ENCODE peak calls at places on chromosomes 11 and 22, in four cellular contexts. T is cardiac fibroblast; X is cardiac muscle cell; R is activated CD8-positive, alpha-beta T cell treated with anti-CD3 and anti-CD28 coated beads for 36 hours. J is an unnamed sample.

GRCh38 chr22:37675930-37676571 is 615 bp downstream of the LGALS1 start:
- DNase-seq in T (peak; percentile 33), X (no peak), R (peak; percentile 58), J (no peak)

GRCh38 chr11:34654491-34655334 is 33.8 kb downstream of the EHF start:
- DNase-seq in T (peak; percentile 93), X (no peak), R (no peak), J (no peak)

GRCh38 chr22:30386960-30387848 is at the start of gene RNF215:
- DNase-seq in T (peak; percentile 75), X (peak; percentile 91), R (peak; percentile 78), J (peak; percentile 97)

GRCh38 chr22:19875531-19876313 is 21.0 kb upstream of the GNB1L start:
- DNase-seq in T (peak; percentile 54), X (no peak), R (peak; percentile 1), J (no peak)

GRCh38 chr22:26561756-26562417 is 28.0 kb downstream of the TPST2 start:
- DNase-seq in T (no peak), X (no peak), R (no peak), J (no peak)

GRCh38 chr11:78406568-78407196 is 10.9 kb downstream of the GAB2 start:
- DNase-seq in T (peak; percentile 23), X (no peak), R (no peak), J (no peak)

GRCh38 chr11:103297900-103298299 is 188.7 kb downstream of the DYNC2H1 start:
- DNase-seq in T (no peak), X (no peak), R (no peak), J (no peak)

GRCh38 chr11:614583-615452 is 932 bp downstream of the IRF7 start:
- DNase-seq in T (no peak), X (no peak), R (no peak), J (no peak)

GRCh38 chr11:72578051-72578450 is 96.2 kb downstream of the PDE2A start:
- DNase-seq in T (no peak), X (no peak), R (no peak), J (no peak)

GRCh38 chr11:131664811-131665210 is 294.4 kb downstream of the NTM start:
- DNase-seq in T (no peak), X (no peak), R (no peak), J (no peak)

DNA sequence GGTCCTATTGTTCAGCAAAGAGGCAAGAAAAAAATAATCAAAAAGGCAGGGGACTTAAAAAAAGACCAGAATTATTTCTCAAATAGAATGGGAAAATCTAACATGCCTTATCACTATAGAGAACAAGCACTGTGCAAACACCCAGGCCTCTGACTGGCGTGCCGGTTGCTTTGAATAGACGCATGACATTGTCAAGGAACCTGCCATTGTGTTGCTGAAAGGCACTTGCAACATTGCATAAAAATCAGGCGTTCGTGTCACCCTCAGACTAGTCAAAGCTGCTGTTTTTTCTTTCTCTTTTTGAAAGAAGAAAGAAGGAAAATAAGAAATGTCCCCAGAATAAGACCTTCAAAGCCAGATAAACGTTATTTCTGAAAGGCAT is 549.3 kb upstream of the CADM1 start:
- DNase-seq in T (no peak), X (no peak), R (no peak), J (no peak)
- TF ChIP-seq CTCF in T (no peak), X (no peak), R (no peak), J (no peak)

DNA sequence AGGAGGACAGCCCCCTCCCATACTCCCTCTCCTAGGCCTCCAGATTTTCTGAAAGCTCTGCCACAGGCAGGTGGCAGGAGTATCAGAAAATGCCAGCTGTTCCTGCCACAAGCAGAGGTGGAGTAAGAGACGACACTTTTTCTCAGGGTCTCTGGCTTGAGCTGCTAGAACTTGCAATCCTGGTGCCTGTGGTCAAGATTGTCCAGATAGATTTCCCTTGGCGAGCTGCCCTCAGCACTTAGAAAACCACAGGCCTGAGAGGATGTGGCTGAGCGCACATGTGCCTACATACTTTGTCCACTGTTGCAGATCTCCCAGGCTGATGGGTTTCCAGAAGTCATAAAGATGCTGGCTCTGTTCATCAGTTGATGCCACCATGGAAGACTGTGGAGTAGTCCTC is 65.7 kb upstream of the NAV2 start:
- DNase-seq in T (peak; percentile 82), X (no peak), R (no peak), J (no peak)
- TF ChIP-seq CTCF in T (no peak), X (no peak), R (no peak), J (no peak)

DNA sequence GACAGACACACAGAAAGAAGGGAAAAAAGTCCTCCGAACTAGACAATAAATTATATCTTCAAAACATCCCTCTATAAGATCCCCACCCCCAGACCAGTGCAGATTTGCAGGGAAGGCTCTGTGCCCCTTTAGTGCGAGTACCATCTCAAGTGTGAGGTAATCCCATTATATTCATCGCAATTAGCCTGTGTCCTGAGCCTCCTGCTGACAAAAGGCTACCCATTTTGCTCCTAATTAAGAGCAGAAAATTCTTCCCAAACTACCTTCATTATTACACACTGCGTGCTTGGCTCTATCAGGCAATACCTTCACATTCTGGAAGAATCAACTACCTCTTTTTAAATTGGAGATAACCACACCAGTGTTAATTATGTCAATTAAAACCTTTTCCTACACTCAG is 1133.4 kb upstream of the CCDC90B start:
- DNase-seq in T (no peak), X (no peak), R (no peak), J (no peak)
- TF ChIP-seq CTCF in T (no peak), X (no peak), R (no peak), J (no peak)

GRCh38 chr11:30348035-30348434 is 25.1 kb downstream of the ARL14EP start:
- DNase-seq in T (no peak), X (no peak), R (no peak), J (no peak)

GRCh38 chr11:30345644-30346043 is 22.7 kb downstream of the ARL14EP start:
- DNase-seq in T (no peak), X (no peak), R (no peak), J (no peak)

GRCh38 chr11:30342736-30343166 is 19.8 kb downstream of the ARL14EP start:
- DNase-seq in T (no peak), X (no peak), R (no peak), J (peak; percentile 62)

GRCh38 chr11:30344085-30344484 is 21.2 kb downstream of the ARL14EP start:
- DNase-seq in T (no peak), X (no peak), R (no peak), J (no peak)

GRCh38 chr11:30346068-30346688 is 23.3 kb downstream of the ARL14EP start:
- DNase-seq in T (peak; percentile 71), X (peak; percentile 84), R (no peak), J (peak; percentile 27)
- TF ChIP-seq CTCF in T (peak; percentile 52), X (peak; percentile 60), R (peak; percentile 67), J (no peak)

GRCh38 chr11:113278925-113279324 is 35.5 kb upstream of the TTC12 start:
- DNase-seq in T (no peak), X (no peak), R (no peak), J (no peak)
- TF ChIP-seq CTCF in T (no peak), X (no peak), R (no peak), J (no peak)

J was measured in GM13976.